ENCODE peak calls at places on chromosome 1, in ten cellular contexts. K, X, I, E, V, A, H, M, W and F are unnamed samples.
A peak's percentile ranks its signal among the peaks of the same experiment; 100 is the strongest.

GRCh38 chr1:224735159-224735558 is 119.0 kb downstream of the CNIH3 start:
- DNase-seq in K (no peak), X (no peak), I (no peak), E (no peak), V (no peak), A (no peak), H (no peak), M (no peak), W (peak; percentile 55), F (no peak)

GRCh38 chr1:245291351-245291750 is 136.6 kb downstream of the KIF26B start:
- DNase-seq in K (no peak), X (no peak), I (no peak), E (no peak), V (no peak), A (no peak), H (no peak), M (no peak), W (no peak), F (no peak)

GRCh38 chr1:67818725-67819301 is 14.5 kb downstream of the GNG12 start:
- DNase-seq in K (peak; percentile 63), X (no peak), I (no peak), E (no peak), V (no peak), A (no peak), H (no peak), M (peak; percentile 24), W (no peak), F (no peak)

GRCh38 chr1:162854245-162854860 is 6.6 kb downstream of the CCDC190 start:
- DNase-seq in K (peak; percentile 63), X (no peak), I (no peak), E (peak; percentile 78), V (peak; percentile 76), A (peak; percentile 54), H (peak; percentile 55), M (peak; percentile 75), W (no peak), F (no peak)

GRCh38 chr1:105137543-105138444 is 1388.1 kb downstream of the AMY1C start:
- DNase-seq in K (no peak), X (no peak), I (peak; percentile 62), E (peak; percentile 80), V (no peak), A (no peak), H (no peak), M (peak; percentile 21), W (no peak), F (no peak)

GRCh38 chr1:98839840-98840239 is 164.8 kb downstream of the PLPPR5 start:
- DNase-seq in K (no peak), X (no peak), I (no peak), E (no peak), V (no peak), A (no peak), H (no peak), M (no peak), W (no peak), F (no peak)

GRCh38 chr1:45971922-45972321 is 160.5 kb downstream of the PIK3R3 start:
- DNase-seq in K (no peak), X (no peak), I (no peak), E (no peak), V (no peak), A (no peak), H (no peak), M (no peak), W (no peak), F (no peak)

GRCh38 chr1:93839756-93840155 is 39.2 kb downstream of the DNTTIP2 start:
- DNase-seq in K (no peak), X (no peak), I (no peak), E (no peak), V (no peak), A (no peak), H (no peak), M (no peak), W (no peak), F (no peak)

DNA sequence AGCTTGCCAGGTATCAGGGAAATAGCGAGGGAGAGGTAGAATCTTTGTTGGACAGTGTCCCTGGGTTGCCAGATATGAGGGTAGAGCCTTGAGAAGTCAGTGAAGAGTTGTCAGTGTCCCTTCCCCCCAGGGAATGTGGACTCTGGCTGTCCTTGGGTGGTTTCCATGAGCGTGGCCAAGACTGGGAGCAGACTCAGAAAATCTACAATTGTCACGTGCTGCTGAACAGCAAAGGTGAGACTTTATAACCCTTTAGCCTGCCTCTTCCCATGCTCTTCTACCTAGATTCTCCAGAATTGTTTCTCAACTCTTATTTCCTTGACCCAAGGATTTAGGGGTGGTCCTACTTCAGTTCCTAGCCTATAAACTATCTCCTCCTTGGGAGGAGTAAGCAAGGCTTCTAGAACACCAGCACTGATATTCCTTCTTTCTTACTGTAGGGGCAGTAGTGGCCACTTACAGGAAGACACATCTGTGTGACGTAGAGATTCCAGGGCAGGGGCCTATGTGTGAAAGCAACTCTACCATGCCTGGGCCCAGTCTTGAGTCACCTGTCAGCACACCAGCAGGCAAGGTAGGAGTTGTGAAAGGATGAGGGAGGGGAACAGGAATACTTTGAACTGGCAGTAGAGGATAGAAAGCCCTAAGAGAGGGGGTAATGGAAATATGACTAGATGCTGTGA is 1.6 kb downstream of the NIT1 start:
- DNase-seq in K (peak; percentile 58), X (peak; percentile 73), I (no peak), E (peak; percentile 90), V (no peak), A (no peak), H (no peak), M (peak; percentile 83), W (no peak), F (no peak)
- TF ChIP-seq POLR2AphosphoS5 in K (no peak), X (no peak), I (no peak), E (no peak), V (no peak), A (no peak), H (no peak), M (no peak), W (no peak), F (no peak)

DNA sequence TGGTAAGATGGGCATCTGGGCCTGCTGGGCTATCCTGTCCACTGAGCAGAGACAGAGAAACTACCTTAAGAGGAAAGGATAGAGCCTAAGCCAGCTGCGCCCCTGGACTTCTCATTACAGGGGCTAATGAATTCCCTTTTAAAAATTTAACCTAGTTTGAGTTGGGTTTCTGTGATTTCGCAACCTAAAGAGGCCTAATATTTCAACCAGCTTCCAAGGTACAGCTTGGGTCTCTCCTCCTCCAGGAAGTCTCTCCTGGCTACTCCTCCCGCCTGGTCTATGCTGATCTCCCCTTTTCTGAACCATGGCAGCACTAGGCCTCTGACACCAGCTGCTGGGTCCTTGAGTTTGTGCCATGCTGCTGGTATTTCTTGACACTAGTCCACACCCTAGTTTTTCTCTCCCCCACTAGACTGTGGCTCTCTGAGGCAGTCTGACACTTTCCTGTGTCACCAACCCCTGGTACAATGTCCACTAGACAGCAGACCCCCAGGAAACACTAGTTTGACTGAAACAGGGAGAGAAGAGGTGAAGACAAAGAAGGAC is 29.0 kb upstream of the TCEA3 start:
- DNase-seq in K (no peak), X (no peak), I (no peak), E (no peak), V (no peak), A (no peak), H (no peak), M (no peak), W (no peak), F (no peak)
- H3K4me1 ChIP-seq in K (peaks cover 32% of the 10 kb centered on the region), X (peaks cover 17% of the 10 kb centered on the region), I (no peaks in the 10 kb centered on the region), E (no peaks in the 10 kb centered on the region), V (peaks cover 16% of the 10 kb centered on the region), A (peaks cover 22% of the 10 kb centered on the region), H (peaks cover 20% of the 10 kb centered on the region), M (peaks cover 10% of the 10 kb centered on the region), W (no peaks in the 10 kb centered on the region), F (no peaks in the 10 kb centered on the region)

GRCh38 chr1:215833936-215834729 is 267.0 kb downstream of the KCTD3 start:
- DNase-seq in K (no peak), X (no peak), I (no peak), E (peak; percentile 4), V (no peak), A (no peak), H (no peak), M (no peak), W (no peak), F (no peak)

GRCh38 chr1:215824245-215824644 is 257.1 kb downstream of the KCTD3 start:
- DNase-seq in K (no peak), X (no peak), I (peak; percentile 9), E (peak; percentile 79), V (no peak), A (no peak), H (no peak), M (no peak), W (no peak), F (no peak)

GRCh38 chr1:215835951-215836350 is 268.8 kb downstream of the KCTD3 start:
- DNase-seq in K (no peak), X (no peak), I (no peak), E (no peak), V (no peak), A (no peak), H (no peak), M (no peak), W (no peak), F (no peak)

DNA sequence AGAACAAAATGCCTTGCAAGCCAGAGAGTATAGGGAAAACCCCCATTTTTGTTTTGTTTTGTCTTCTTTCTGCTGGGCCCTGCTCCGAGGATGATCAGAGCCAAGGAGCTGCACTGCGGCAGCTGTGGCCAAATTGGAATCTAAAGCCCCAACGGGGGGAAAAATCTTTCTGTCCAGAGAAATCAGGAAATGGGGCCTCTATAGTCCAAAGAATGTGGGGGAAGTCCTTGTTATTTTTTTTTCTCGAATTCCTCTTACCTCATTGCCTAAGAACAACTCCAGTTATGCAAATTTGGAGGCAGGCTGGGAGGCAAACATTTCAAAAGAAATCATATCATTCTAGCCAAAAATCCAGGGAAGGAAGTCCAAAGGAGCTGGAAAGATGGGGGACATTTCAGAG is 263.1 kb downstream of the KCTD3 start:
- DNase-seq in K (no peak), X (no peak), I (no peak), E (no peak), V (no peak), A (no peak), H (no peak), M (no peak), W (no peak), F (no peak)
- H3K4me3 ChIP-seq in K (no peak overlapping the region), X (no peak overlapping the region), I (no peak overlapping the region), E (no peak overlapping the region), V (no peak overlapping the region), A (no peak overlapping the region), H (no peak overlapping the region), M (no peak overlapping the region), W (no peak overlapping the region), F (no peak overlapping the region)

GRCh38 chr1:116559304-116559761 is 11.5 kb downstream of the CD58 start:
- DNase-seq in K (no peak), X (no peak), I (no peak), E (no peak), V (no peak), A (no peak), H (no peak), M (no peak), W (no peak), F (no peak)

GRCh38 chr1:116558140-116558549 is 12.7 kb downstream of the CD58 start:
- DNase-seq in K (no peak), X (no peak), I (no peak), E (no peak), V (no peak), A (no peak), H (no peak), M (no peak), W (no peak), F (no peak)

GRCh38 chr1:116556289-116557006 is 14.4 kb downstream of the CD58 start:
- DNase-seq in K (peak; percentile 80), X (peak; percentile 77), I (no peak), E (no peak), V (peak; percentile 68), A (peak; percentile 40), H (no peak), M (peak; percentile 86), W (peak; percentile 96), F (no peak)

GRCh38 chr1:116554924-116555323 is 15.9 kb downstream of the CD58 start:
- DNase-seq in K (no peak), X (no peak), I (no peak), E (no peak), V (no peak), A (no peak), H (no peak), M (no peak), W (no peak), F (no peak)

DNA sequence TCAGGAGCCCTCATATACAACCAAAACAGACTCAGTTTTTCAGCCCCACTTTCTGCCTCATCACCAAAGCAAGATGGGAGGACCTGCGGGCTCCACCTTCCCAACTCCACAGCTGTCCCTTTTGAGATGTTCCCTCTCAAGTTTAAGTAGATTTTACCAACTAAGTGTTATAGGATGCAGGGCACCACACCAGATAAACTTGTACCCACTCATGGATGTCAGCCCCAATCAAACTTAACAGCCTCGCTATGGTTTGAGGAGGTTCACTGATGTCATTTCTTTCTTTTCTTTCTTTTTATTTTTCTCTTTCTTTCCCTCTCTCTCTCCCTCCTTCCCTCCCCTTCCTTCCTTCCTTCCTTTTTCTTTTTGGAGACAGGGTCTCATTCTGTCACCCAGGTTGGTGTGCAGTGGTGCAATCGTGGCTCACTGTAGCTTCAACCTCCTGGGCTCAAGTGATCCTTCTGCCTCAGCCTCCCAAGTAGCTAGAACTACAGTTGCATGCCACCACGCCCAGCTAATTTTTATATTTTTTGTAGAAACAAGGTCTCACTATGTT is 13.4 kb downstream of the CD58 start:
- DNase-seq in K (no peak), X (no peak), I (no peak), E (no peak), V (no peak), A (no peak), H (no peak), M (no peak), W (no peak), F (no peak)
- TF ChIP-seq POLR2AphosphoS5 in K (no peak), X (no peak), I (no peak), E (no peak), V (no peak), A (no peak), H (no peak), M (no peak), W (peak; percentile 47), F (no peak)